ENCODE peak calls at places on chromosome 19, in seven cellular contexts. One of them, this sample, is unnamed.

GRCh38 chr19:13112555-13112954 is 4.0 kb downstream of the TRMT1 start:
- DNase-seq in ascending aorta: no peak
- DNase-seq in PC-3: no peak
- DNase-seq in endodermal cell: no peak
- DNase-seq in GM23338: no peak
- DNase-seq in Panc1: no peak
- DNase-seq in CD8-positive, alpha-beta T cell: no peak
- DNase-seq in this sample: no peak

GRCh38 chr19:39335168-39335567 is 675 bp downstream of the GMFG start:
- DNase-seq in endodermal cell: no peak
- DNase-seq in PC-3: no peak
- DNase-seq in GM23338: no peak
- DNase-seq in CD8-positive, alpha-beta T cell: no peak
- DNase-seq in ascending aorta: no peak
- DNase-seq in Panc1: no peak
- DNase-seq in this sample: no peak

GRCh38 chr19:3849092-3849491 is 19.7 kb downstream of the ZFR2 start:
- DNase-seq in GM23338: peak; percentile 84
- DNase-seq in endodermal cell: peak; percentile 88
- DNase-seq in ascending aorta: no peak
- DNase-seq in PC-3: peak; percentile 67
- DNase-seq in Panc1: no peak
- DNase-seq in CD8-positive, alpha-beta T cell: peak; percentile 64
- DNase-seq in this sample: no peak

GRCh38 chr19:56312787-56313343 is 1.8 kb downstream of the ZSCAN5A start:
- DNase-seq in ascending aorta: no peak
- DNase-seq in PC-3: no peak
- DNase-seq in Panc1: no peak
- DNase-seq in CD8-positive, alpha-beta T cell: no peak
- DNase-seq in GM23338: no peak
- DNase-seq in endodermal cell: no peak
- DNase-seq in this sample: no peak

GRCh38 chr19:55339225-55340143 is at the start of gene KMT5C:
- DNase-seq in endodermal cell: peak; percentile 100
- DNase-seq in CD8-positive, alpha-beta T cell: peak; percentile 100
- DNase-seq in Panc1: peak; percentile 100
- DNase-seq in GM23338: peak; percentile 100
- DNase-seq in ascending aorta: peak; percentile 100
- DNase-seq in PC-3: peak; percentile 100
- DNase-seq in this sample: peak; percentile 100

GRCh38 chr19:46489445-46490272 is 6.0 kb downstream of the PNMA8B start:
- DNase-seq in GM23338: peak; percentile 71
- DNase-seq in ascending aorta: peak; percentile 83
- DNase-seq in Panc1: no peak
- DNase-seq in CD8-positive, alpha-beta T cell: no peak
- DNase-seq in endodermal cell: peak; percentile 76
- DNase-seq in PC-3: no peak
- DNase-seq in this sample: no peak

GRCh38 chr19:49687566-49688316 is 1.7 kb upstream of the ADM5 start:
- DNase-seq in ascending aorta: no peak
- DNase-seq in CD8-positive, alpha-beta T cell: no peak
- DNase-seq in endodermal cell: no peak
- DNase-seq in GM23338: peak; percentile 55
- DNase-seq in PC-3: peak; percentile 31
- DNase-seq in Panc1: no peak
- DNase-seq in this sample: no peak

GRCh38 chr19:54480048-54480447 is 7.0 kb upstream of the CDC42EP5 start:
- DNase-seq in GM23338: no peak
- DNase-seq in PC-3: no peak
- DNase-seq in ascending aorta: no peak
- DNase-seq in endodermal cell: no peak
- DNase-seq in CD8-positive, alpha-beta T cell: no peak
- DNase-seq in Panc1: no peak
- DNase-seq in this sample: no peak

GRCh38 chr19:6587093-6587820 is 3.7 kb downstream of the CD70 start:
- DNase-seq in ascending aorta: no peak
- DNase-seq in CD8-positive, alpha-beta T cell: no peak
- DNase-seq in GM23338: peak; percentile 77
- DNase-seq in endodermal cell: peak; percentile 73
- DNase-seq in Panc1: no peak
- DNase-seq in PC-3: no peak
- DNase-seq in this sample: no peak

GRCh38 chr19:6590458-6591319 is at the start of gene CD70:
- DNase-seq in CD8-positive, alpha-beta T cell: peak; percentile 60
- DNase-seq in ascending aorta: no peak
- DNase-seq in GM23338: peak; percentile 85
- DNase-seq in endodermal cell: peak; percentile 91
- DNase-seq in PC-3: no peak
- DNase-seq in Panc1: no peak
- DNase-seq in this sample: peak; percentile 40

GRCh38 chr19:6587998-6588507 is 2.9 kb downstream of the CD70 start:
- DNase-seq in ascending aorta: no peak
- DNase-seq in Panc1: no peak
- DNase-seq in GM23338: peak; percentile 24
- DNase-seq in endodermal cell: no peak
- DNase-seq in PC-3: no peak
- DNase-seq in CD8-positive, alpha-beta T cell: no peak
- DNase-seq in this sample: no peak

GRCh38 chr19:6588508-6589345 is 2.2 kb downstream of the CD70 start:
- DNase-seq in PC-3: no peak
- DNase-seq in ascending aorta: no peak
- DNase-seq in endodermal cell: no peak
- DNase-seq in Panc1: no peak
- DNase-seq in CD8-positive, alpha-beta T cell: no peak
- DNase-seq in GM23338: peak; percentile 28
- DNase-seq in this sample: no peak

GRCh38 chr19:6589711-6590457 is 1.1 kb downstream of the CD70 start:
- DNase-seq in Panc1: no peak
- DNase-seq in CD8-positive, alpha-beta T cell: no peak
- DNase-seq in endodermal cell: no peak
- DNase-seq in GM23338: peak; percentile 32
- DNase-seq in ascending aorta: no peak
- DNase-seq in PC-3: no peak
- DNase-seq in this sample: no peak
- H3K4me3 ChIP-seq in Panc1: peak overlapping the region; percentile 84
- H3K4me3 ChIP-seq in CD8-positive, alpha-beta T cell: peak overlapping the region; percentile 35
- H3K4me3 ChIP-seq in endodermal cell: no peak overlapping the region
- H3K4me3 ChIP-seq in GM23338: peak overlapping the region; percentile 74
- H3K4me3 ChIP-seq in ascending aorta: peak overlapping the region; percentile 12
- H3K4me3 ChIP-seq in PC-3: peak overlapping the region; percentile 40
- H3K4me3 ChIP-seq in this sample: no peak overlapping the region

DNA sequence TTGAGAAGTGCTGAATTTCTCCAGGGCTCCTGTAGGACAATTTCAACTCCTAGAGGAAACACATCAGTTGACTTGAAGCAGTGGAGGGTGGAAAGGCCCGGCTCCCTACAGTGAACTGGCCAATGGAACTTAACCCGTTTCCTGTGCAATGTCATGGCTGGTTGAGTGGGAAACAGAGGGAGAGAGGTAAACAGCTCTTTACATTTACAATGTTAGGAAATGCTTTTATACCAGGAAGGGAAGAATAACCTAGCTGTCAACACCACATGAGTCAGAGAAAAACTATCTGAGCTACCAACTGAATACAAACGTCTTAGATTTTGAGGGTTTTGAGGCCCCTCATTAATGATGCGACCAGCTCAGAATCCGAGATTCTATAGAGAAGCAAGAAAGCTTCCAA is 36.7 kb downstream of the CARD8 start:
- DNase-seq in PC-3: peak; percentile 21
- DNase-seq in ascending aorta: no peak
- DNase-seq in CD8-positive, alpha-beta T cell: no peak
- DNase-seq in GM23338: no peak
- DNase-seq in endodermal cell: no peak
- DNase-seq in Panc1: no peak
- DNase-seq in this sample: no peak
- H3K36me3 ChIP-seq in PC-3: no peaks in the 10 kb centered on the region
- H3K36me3 ChIP-seq in ascending aorta: peaks cover 5% of the 10 kb centered on the region
- H3K36me3 ChIP-seq in CD8-positive, alpha-beta T cell: peaks cover 16% of the 10 kb centered on the region
- H3K36me3 ChIP-seq in GM23338: no peaks in the 10 kb centered on the region
- H3K36me3 ChIP-seq in endodermal cell: no peaks in the 10 kb centered on the region
- H3K36me3 ChIP-seq in Panc1: no peaks in the 10 kb centered on the region
- H3K36me3 ChIP-seq in this sample: no peaks in the 10 kb centered on the region

GRCh38 chr19:5563941-5564612 is 3.7 kb downstream of the TINCR start:
- DNase-seq in ascending aorta: no peak
- DNase-seq in GM23338: no peak
- DNase-seq in Panc1: no peak
- DNase-seq in CD8-positive, alpha-beta T cell: no peak
- DNase-seq in endodermal cell: no peak
- DNase-seq in PC-3: peak; percentile 58
- DNase-seq in this sample: no peak

GRCh38 chr19:5562280-5562679 is 5.5 kb downstream of the TINCR start:
- DNase-seq in ascending aorta: no peak
- DNase-seq in PC-3: no peak
- DNase-seq in CD8-positive, alpha-beta T cell: no peak
- DNase-seq in GM23338: no peak
- DNase-seq in endodermal cell: no peak
- DNase-seq in Panc1: no peak
- DNase-seq in this sample: no peak

GRCh38 chr19:5564930-5565329 is 2.8 kb downstream of the TINCR start:
- DNase-seq in PC-3: no peak
- DNase-seq in endodermal cell: no peak
- DNase-seq in CD8-positive, alpha-beta T cell: no peak
- DNase-seq in Panc1: no peak
- DNase-seq in GM23338: no peak
- DNase-seq in ascending aorta: no peak
- DNase-seq in this sample: no peak

GRCh38 chr19:5561559-5561958 is 6.2 kb downstream of the TINCR start:
- DNase-seq in CD8-positive, alpha-beta T cell: no peak
- DNase-seq in ascending aorta: no peak
- DNase-seq in Panc1: no peak
- DNase-seq in PC-3: peak; percentile 55
- DNase-seq in endodermal cell: peak; percentile 65
- DNase-seq in GM23338: no peak
- DNase-seq in this sample: no peak

GRCh38 chr19:5563008-5563431 is 4.7 kb downstream of the TINCR start:
- DNase-seq in GM23338: peak; percentile 68
- DNase-seq in CD8-positive, alpha-beta T cell: no peak
- DNase-seq in ascending aorta: no peak
- DNase-seq in PC-3: no peak
- DNase-seq in endodermal cell: peak; percentile 78
- DNase-seq in Panc1: no peak
- DNase-seq in this sample: no peak
- TF ChIP-seq CTCF in GM23338: peak; percentile 73
- TF ChIP-seq CTCF in CD8-positive, alpha-beta T cell: no peak
- TF ChIP-seq CTCF in ascending aorta: no peak
- TF ChIP-seq CTCF in PC-3: peak; percentile 41
- TF ChIP-seq CTCF in endodermal cell: peak; percentile 66
- TF ChIP-seq CTCF in Panc1: peak; percentile 50
- TF ChIP-seq CTCF in this sample: no peak

GRCh38 chr19:37348060-37348459 is 22.8 kb upstream of the ZNF527 start:
- DNase-seq in CD8-positive, alpha-beta T cell: no peak
- DNase-seq in endodermal cell: no peak
- DNase-seq in ascending aorta: no peak
- DNase-seq in GM23338: no peak
- DNase-seq in Panc1: no peak
- DNase-seq in PC-3: no peak
- DNase-seq in this sample: no peak

GRCh38 chr19:37346091-37346490 is 24.8 kb upstream of the ZNF527 start:
- DNase-seq in ascending aorta: no peak
- DNase-seq in endodermal cell: no peak
- DNase-seq in PC-3: no peak
- DNase-seq in GM23338: no peak
- DNase-seq in Panc1: no peak
- DNase-seq in CD8-positive, alpha-beta T cell: no peak
- DNase-seq in this sample: no peak

GRCh38 chr19:37342753-37343152 is 28.1 kb upstream of the ZNF527 start:
- DNase-seq in endodermal cell: no peak
- DNase-seq in CD8-positive, alpha-beta T cell: no peak
- DNase-seq in PC-3: no peak
- DNase-seq in Panc1: no peak
- DNase-seq in GM23338: no peak
- DNase-seq in ascending aorta: no peak
- DNase-seq in this sample: no peak
- H3K4me3 ChIP-seq in endodermal cell: no peak overlapping the region
- H3K4me3 ChIP-seq in CD8-positive, alpha-beta T cell: no peak overlapping the region
- H3K4me3 ChIP-seq in PC-3: no peak overlapping the region
- H3K4me3 ChIP-seq in Panc1: no peak overlapping the region
- H3K4me3 ChIP-seq in GM23338: no peak overlapping the region
- H3K4me3 ChIP-seq in ascending aorta: no peak overlapping the region
- H3K4me3 ChIP-seq in this sample: no peak overlapping the region

GRCh38 chr19:2046046-2046907 is 4.8 kb downstream of the MKNK2 start:
- DNase-seq in GM23338: no peak
- DNase-seq in PC-3: no peak
- DNase-seq in endodermal cell: no peak
- DNase-seq in Panc1: no peak
- DNase-seq in CD8-positive, alpha-beta T cell: no peak
- DNase-seq in ascending aorta: peak; percentile 65
- DNase-seq in this sample: peak; percentile 40

GRCh38 chr19:2048104-2048958 is 2.7 kb downstream of the MKNK2 start:
- DNase-seq in Panc1: no peak
- DNase-seq in GM23338: no peak
- DNase-seq in PC-3: no peak
- DNase-seq in CD8-positive, alpha-beta T cell: no peak
- DNase-seq in ascending aorta: no peak
- DNase-seq in endodermal cell: no peak
- DNase-seq in this sample: no peak

GRCh38 chr19:2048959-2049740 is 1.9 kb downstream of the MKNK2 start:
- DNase-seq in endodermal cell: no peak
- DNase-seq in Panc1: no peak
- DNase-seq in ascending aorta: no peak
- DNase-seq in GM23338: no peak
- DNase-seq in CD8-positive, alpha-beta T cell: no peak
- DNase-seq in PC-3: no peak
- DNase-seq in this sample: no peak

GRCh38 chr19:2047076-2047448 is 4.0 kb downstream of the MKNK2 start:
- DNase-seq in ascending aorta: no peak
- DNase-seq in GM23338: no peak
- DNase-seq in PC-3: no peak
- DNase-seq in Panc1: no peak
- DNase-seq in endodermal cell: no peak
- DNase-seq in CD8-positive, alpha-beta T cell: no peak
- DNase-seq in this sample: no peak

GRCh38 chr19:2047449-2048103 is 3.5 kb downstream of the MKNK2 start:
- DNase-seq in endodermal cell: no peak
- DNase-seq in PC-3: peak; percentile 15
- DNase-seq in GM23338: no peak
- DNase-seq in ascending aorta: no peak
- DNase-seq in Panc1: no peak
- DNase-seq in CD8-positive, alpha-beta T cell: no peak
- DNase-seq in this sample: peak; percentile 68
- H3K36me3 ChIP-seq in endodermal cell: peaks cover 20% of the 10 kb centered on the region
- H3K36me3 ChIP-seq in PC-3: no peaks in the 10 kb centered on the region
- H3K36me3 ChIP-seq in GM23338: no peaks in the 10 kb centered on the region
- H3K36me3 ChIP-seq in ascending aorta: peaks cover 32% of the 10 kb centered on the region
- H3K36me3 ChIP-seq in Panc1: peaks cover 6% of the 10 kb centered on the region
- H3K36me3 ChIP-seq in CD8-positive, alpha-beta T cell: peaks cover 12% of the 10 kb centered on the region
- H3K36me3 ChIP-seq in this sample: no peaks in the 10 kb centered on the region

This sample was measured in mucosa of descending colon.